ENCODE peak calls at places on chromosomes 11 and 22, in ten cellular contexts. One of them, this sample, is unnamed.

GRCh38 chr22:23127788-23128187 is 14.0 kb downstream of the RSPH14 start:
- DNase-seq in naive thymus-derived CD8-positive, alpha-beta T cell: no peak
- DNase-seq in HFFc6: no peak
- DNase-seq in GM12865: no peak
- DNase-seq in mammary epithelial cell: no peak
- DNase-seq in AML-193: no peak
- DNase-seq in EL: no peak
- DNase-seq in CD4-positive, alpha-beta T cell: no peak
- DNase-seq in RWPE1: no peak
- DNase-seq in HTR-8/SVneo: no peak
- DNase-seq in this sample: no peak

GRCh38 chr11:117989351-117990102 is 3.3 kb downstream of the IL10RA start:
- DNase-seq in naive thymus-derived CD8-positive, alpha-beta T cell: no peak
- DNase-seq in HFFc6: no peak
- DNase-seq in GM12865: no peak
- DNase-seq in mammary epithelial cell: no peak
- DNase-seq in AML-193: no peak
- DNase-seq in EL: no peak
- DNase-seq in CD4-positive, alpha-beta T cell: no peak
- DNase-seq in RWPE1: no peak
- DNase-seq in HTR-8/SVneo: no peak
- DNase-seq in this sample: no peak

GRCh38 chr22:50276143-50276542 is 6.0 kb upstream of the MAPK11 start:
- DNase-seq in naive thymus-derived CD8-positive, alpha-beta T cell: no peak
- DNase-seq in HFFc6: no peak
- DNase-seq in GM12865: peak; percentile 96
- DNase-seq in mammary epithelial cell: no peak
- DNase-seq in AML-193: peak; percentile 5
- DNase-seq in EL: no peak
- DNase-seq in CD4-positive, alpha-beta T cell: no peak
- DNase-seq in RWPE1: no peak
- DNase-seq in HTR-8/SVneo: no peak
- DNase-seq in this sample: peak; percentile 87

GRCh38 chr11:4539603-4540219 is 5.3 kb upstream of the OR52M1 start:
- DNase-seq in naive thymus-derived CD8-positive, alpha-beta T cell: peak; percentile 44
- DNase-seq in HFFc6: peak; percentile 2
- DNase-seq in GM12865: peak; percentile 32
- DNase-seq in mammary epithelial cell: peak; percentile 14
- DNase-seq in AML-193: peak; percentile 45
- DNase-seq in EL: peak; percentile 36
- DNase-seq in CD4-positive, alpha-beta T cell: peak; percentile 36
- DNase-seq in RWPE1: peak; percentile 38
- DNase-seq in HTR-8/SVneo: peak; percentile 17
- DNase-seq in this sample: no peak

GRCh38 chr11:16784097-16784496 is 45.6 kb downstream of the C11orf58 start:
- DNase-seq in naive thymus-derived CD8-positive, alpha-beta T cell: no peak
- DNase-seq in HFFc6: no peak
- DNase-seq in GM12865: no peak
- DNase-seq in mammary epithelial cell: no peak
- DNase-seq in AML-193: no peak
- DNase-seq in EL: no peak
- DNase-seq in CD4-positive, alpha-beta T cell: no peak
- DNase-seq in RWPE1: no peak
- DNase-seq in HTR-8/SVneo: no peak
- DNase-seq in this sample: no peak

GRCh38 chr11:32439488-32440210 is 4.3 kb upstream of the WT1 start:
- DNase-seq in naive thymus-derived CD8-positive, alpha-beta T cell: no peak
- DNase-seq in HFFc6: no peak
- DNase-seq in GM12865: no peak
- DNase-seq in mammary epithelial cell: no peak
- DNase-seq in AML-193: no peak
- DNase-seq in EL: no peak
- DNase-seq in CD4-positive, alpha-beta T cell: no peak
- DNase-seq in RWPE1: no peak
- DNase-seq in HTR-8/SVneo: no peak
- DNase-seq in this sample: no peak

GRCh38 chr11:11045156-11045670 is 187.4 kb upstream of the ZBED5 start:
- DNase-seq in naive thymus-derived CD8-positive, alpha-beta T cell: no peak
- DNase-seq in HFFc6: no peak
- DNase-seq in GM12865: no peak
- DNase-seq in mammary epithelial cell: no peak
- DNase-seq in AML-193: no peak
- DNase-seq in EL: no peak
- DNase-seq in CD4-positive, alpha-beta T cell: no peak
- DNase-seq in RWPE1: no peak
- DNase-seq in HTR-8/SVneo: no peak
- DNase-seq in this sample: no peak

GRCh38 chr11:37105456-37105855 is 507.4 kb upstream of the RAG2 start:
- DNase-seq in naive thymus-derived CD8-positive, alpha-beta T cell: no peak
- DNase-seq in HFFc6: no peak
- DNase-seq in GM12865: no peak
- DNase-seq in mammary epithelial cell: no peak
- DNase-seq in AML-193: no peak
- DNase-seq in EL: no peak
- DNase-seq in CD4-positive, alpha-beta T cell: no peak
- DNase-seq in RWPE1: no peak
- DNase-seq in HTR-8/SVneo: no peak
- DNase-seq in this sample: no peak

GRCh38 chr11:65423516-65424199 is 1.1 kb downstream of the NEAT1 start:
- DNase-seq in naive thymus-derived CD8-positive, alpha-beta T cell: peak; percentile 47
- DNase-seq in HFFc6: peak; percentile 37
- DNase-seq in GM12865: peak; percentile 38
- DNase-seq in mammary epithelial cell: peak; percentile 25
- DNase-seq in AML-193: peak; percentile 32
- DNase-seq in EL: peak; percentile 45
- DNase-seq in CD4-positive, alpha-beta T cell: peak; percentile 45
- DNase-seq in RWPE1: no peak
- DNase-seq in HTR-8/SVneo: no peak
- DNase-seq in this sample: no peak

GRCh38 chr11:3056296-3057068 is 741 bp downstream of the CARS1 start:
- DNase-seq in naive thymus-derived CD8-positive, alpha-beta T cell: peak; percentile 18
- DNase-seq in HFFc6: no peak
- DNase-seq in GM12865: peak; percentile 30
- DNase-seq in mammary epithelial cell: peak; percentile 16
- DNase-seq in AML-193: no peak
- DNase-seq in EL: no peak
- DNase-seq in CD4-positive, alpha-beta T cell: peak; percentile 14
- DNase-seq in RWPE1: no peak
- DNase-seq in HTR-8/SVneo: no peak
- DNase-seq in this sample: no peak

GRCh38 chr22:50599816-50600454 is 658 bp upstream of the MAPK8IP2 start:
- DNase-seq in naive thymus-derived CD8-positive, alpha-beta T cell: peak; percentile 72
- DNase-seq in HFFc6: no peak
- DNase-seq in GM12865: peak; percentile 24
- DNase-seq in mammary epithelial cell: peak; percentile 8
- DNase-seq in AML-193: no peak
- DNase-seq in EL: no peak
- DNase-seq in CD4-positive, alpha-beta T cell: peak; percentile 51
- DNase-seq in RWPE1: peak; percentile 56
- DNase-seq in HTR-8/SVneo: peak; percentile 67
- DNase-seq in this sample: no peak

GRCh38 chr11:120773501-120774031 is 250.3 kb upstream of the TBCEL start:
- DNase-seq in naive thymus-derived CD8-positive, alpha-beta T cell: no peak
- DNase-seq in HFFc6: no peak
- DNase-seq in GM12865: peak; percentile 84
- DNase-seq in mammary epithelial cell: no peak
- DNase-seq in AML-193: no peak
- DNase-seq in EL: no peak
- DNase-seq in CD4-positive, alpha-beta T cell: no peak
- DNase-seq in RWPE1: no peak
- DNase-seq in HTR-8/SVneo: no peak
- DNase-seq in this sample: no peak

GRCh38 chr11:61347916-61348461 is 13.7 kb downstream of the CYB561A3 start:
- DNase-seq in naive thymus-derived CD8-positive, alpha-beta T cell: no peak
- DNase-seq in HFFc6: no peak
- DNase-seq in GM12865: no peak
- DNase-seq in mammary epithelial cell: no peak
- DNase-seq in AML-193: peak; percentile 51
- DNase-seq in EL: peak; percentile 42
- DNase-seq in CD4-positive, alpha-beta T cell: no peak
- DNase-seq in RWPE1: no peak
- DNase-seq in HTR-8/SVneo: no peak
- DNase-seq in this sample: no peak

GRCh38 chr11:134271978-134272377 is 4.2 kb upstream of the GLB1L3 start:
- DNase-seq in naive thymus-derived CD8-positive, alpha-beta T cell: no peak
- DNase-seq in HFFc6: no peak
- DNase-seq in GM12865: no peak
- DNase-seq in mammary epithelial cell: no peak
- DNase-seq in AML-193: no peak
- DNase-seq in EL: no peak
- DNase-seq in CD4-positive, alpha-beta T cell: no peak
- DNase-seq in RWPE1: no peak
- DNase-seq in HTR-8/SVneo: no peak
- DNase-seq in this sample: no peak

GRCh38 chr11:87879118-87879517 is 296.1 kb downstream of the RAB38 start:
- DNase-seq in naive thymus-derived CD8-positive, alpha-beta T cell: no peak
- DNase-seq in HFFc6: no peak
- DNase-seq in GM12865: no peak
- DNase-seq in mammary epithelial cell: no peak
- DNase-seq in AML-193: no peak
- DNase-seq in EL: peak; percentile 78
- DNase-seq in CD4-positive, alpha-beta T cell: no peak
- DNase-seq in RWPE1: no peak
- DNase-seq in HTR-8/SVneo: no peak
- DNase-seq in this sample: no peak

GRCh38 chr11:2287102-2287501 is 14.6 kb downstream of the C11orf21 start:
- DNase-seq in naive thymus-derived CD8-positive, alpha-beta T cell: no peak
- DNase-seq in HFFc6: no peak
- DNase-seq in GM12865: no peak
- DNase-seq in mammary epithelial cell: no peak
- DNase-seq in AML-193: peak; percentile 33
- DNase-seq in EL: no peak
- DNase-seq in CD4-positive, alpha-beta T cell: no peak
- DNase-seq in RWPE1: no peak
- DNase-seq in HTR-8/SVneo: no peak
- DNase-seq in this sample: no peak

GRCh38 chr11:119521551-119521950 is 98.6 kb upstream of the THY1 start:
- DNase-seq in naive thymus-derived CD8-positive, alpha-beta T cell: no peak
- DNase-seq in HFFc6: no peak
- DNase-seq in GM12865: no peak
- DNase-seq in mammary epithelial cell: no peak
- DNase-seq in AML-193: no peak
- DNase-seq in EL: no peak
- DNase-seq in CD4-positive, alpha-beta T cell: no peak
- DNase-seq in RWPE1: no peak
- DNase-seq in HTR-8/SVneo: no peak
- DNase-seq in this sample: no peak

GRCh38 chr11:11416502-11416901 is 63.5 kb upstream of the CSNK2A3 start:
- DNase-seq in naive thymus-derived CD8-positive, alpha-beta T cell: no peak
- DNase-seq in HFFc6: peak; percentile 32
- DNase-seq in GM12865: no peak
- DNase-seq in mammary epithelial cell: peak; percentile 62
- DNase-seq in AML-193: peak; percentile 65
- DNase-seq in EL: peak; percentile 67
- DNase-seq in CD4-positive, alpha-beta T cell: no peak
- DNase-seq in RWPE1: no peak
- DNase-seq in HTR-8/SVneo: no peak
- DNase-seq in this sample: no peak

GRCh38 chr11:66151273-66151672 is 81.2 kb downstream of the PACS1 start:
- DNase-seq in naive thymus-derived CD8-positive, alpha-beta T cell: no peak
- DNase-seq in HFFc6: no peak
- DNase-seq in GM12865: no peak
- DNase-seq in mammary epithelial cell: no peak
- DNase-seq in AML-193: no peak
- DNase-seq in EL: no peak
- DNase-seq in CD4-positive, alpha-beta T cell: no peak
- DNase-seq in RWPE1: no peak
- DNase-seq in HTR-8/SVneo: no peak
- DNase-seq in this sample: no peak

GRCh38 chr11:133681901-133682300 is 149.6 kb upstream of the OPCML start:
- DNase-seq in naive thymus-derived CD8-positive, alpha-beta T cell: no peak
- DNase-seq in HFFc6: no peak
- DNase-seq in GM12865: no peak
- DNase-seq in mammary epithelial cell: no peak
- DNase-seq in AML-193: no peak
- DNase-seq in EL: no peak
- DNase-seq in CD4-positive, alpha-beta T cell: no peak
- DNase-seq in RWPE1: no peak
- DNase-seq in HTR-8/SVneo: no peak
- DNase-seq in this sample: no peak

GRCh38 chr22:36921309-36922096 is 8.1 kb downstream of the CSF2RB start:
- DNase-seq in naive thymus-derived CD8-positive, alpha-beta T cell: no peak
- DNase-seq in HFFc6: no peak
- DNase-seq in GM12865: peak; percentile 79
- DNase-seq in mammary epithelial cell: no peak
- DNase-seq in AML-193: peak; percentile 62
- DNase-seq in EL: no peak
- DNase-seq in CD4-positive, alpha-beta T cell: no peak
- DNase-seq in RWPE1: no peak
- DNase-seq in HTR-8/SVneo: no peak
- DNase-seq in this sample: no peak

GRCh38 chr11:15970506-15971214 is 385.7 kb downstream of the SOX6 start:
- DNase-seq in naive thymus-derived CD8-positive, alpha-beta T cell: no peak
- DNase-seq in HFFc6: no peak
- DNase-seq in GM12865: no peak
- DNase-seq in mammary epithelial cell: peak; percentile 29
- DNase-seq in AML-193: no peak
- DNase-seq in EL: no peak
- DNase-seq in CD4-positive, alpha-beta T cell: no peak
- DNase-seq in RWPE1: no peak
- DNase-seq in HTR-8/SVneo: no peak
- DNase-seq in this sample: no peak

GRCh38 chr22:44625981-44626687 is 75.9 kb upstream of the PRR5 start:
- DNase-seq in naive thymus-derived CD8-positive, alpha-beta T cell: peak; percentile 83
- DNase-seq in HFFc6: peak; percentile 39
- DNase-seq in GM12865: peak; percentile 71
- DNase-seq in mammary epithelial cell: peak; percentile 35
- DNase-seq in AML-193: peak; percentile 56
- DNase-seq in EL: peak; percentile 57
- DNase-seq in CD4-positive, alpha-beta T cell: peak; percentile 76
- DNase-seq in RWPE1: peak; percentile 55
- DNase-seq in HTR-8/SVneo: peak; percentile 71
- DNase-seq in this sample: peak; percentile 37

GRCh38 chr22:46162771-46163170 is 12.4 kb downstream of the PPARA start:
- DNase-seq in naive thymus-derived CD8-positive, alpha-beta T cell: no peak
- DNase-seq in HFFc6: no peak
- DNase-seq in GM12865: no peak
- DNase-seq in mammary epithelial cell: no peak
- DNase-seq in AML-193: no peak
- DNase-seq in EL: no peak
- DNase-seq in CD4-positive, alpha-beta T cell: no peak
- DNase-seq in RWPE1: no peak
- DNase-seq in HTR-8/SVneo: no peak
- DNase-seq in this sample: no peak

GRCh38 chr11:60991457-60991856 is 20.0 kb downstream of the CD6 start:
- DNase-seq in naive thymus-derived CD8-positive, alpha-beta T cell: no peak
- DNase-seq in HFFc6: no peak
- DNase-seq in GM12865: no peak
- DNase-seq in mammary epithelial cell: no peak
- DNase-seq in AML-193: no peak
- DNase-seq in EL: no peak
- DNase-seq in CD4-positive, alpha-beta T cell: no peak
- DNase-seq in RWPE1: no peak
- DNase-seq in HTR-8/SVneo: no peak
- DNase-seq in this sample: no peak

GRCh38 chr11:74729397-74729796 is 1.8 kb downstream of the CHRDL2 start:
- DNase-seq in naive thymus-derived CD8-positive, alpha-beta T cell: no peak
- DNase-seq in HFFc6: no peak
- DNase-seq in GM12865: no peak
- DNase-seq in mammary epithelial cell: no peak
- DNase-seq in AML-193: no peak
- DNase-seq in EL: no peak
- DNase-seq in CD4-positive, alpha-beta T cell: no peak
- DNase-seq in RWPE1: no peak
- DNase-seq in HTR-8/SVneo: no peak
- DNase-seq in this sample: no peak

GRCh38 chr22:46337870-46338269 is 2.4 kb downstream of the TRMU start:
- DNase-seq in naive thymus-derived CD8-positive, alpha-beta T cell: no peak
- DNase-seq in HFFc6: no peak
- DNase-seq in GM12865: no peak
- DNase-seq in mammary epithelial cell: no peak
- DNase-seq in AML-193: no peak
- DNase-seq in EL: no peak
- DNase-seq in CD4-positive, alpha-beta T cell: no peak
- DNase-seq in RWPE1: no peak
- DNase-seq in HTR-8/SVneo: no peak
- DNase-seq in this sample: no peak

GRCh38 chr11:132911186-132911585 is 621.1 kb downstream of the OPCML start:
- DNase-seq in naive thymus-derived CD8-positive, alpha-beta T cell: no peak
- DNase-seq in HFFc6: no peak
- DNase-seq in GM12865: no peak
- DNase-seq in mammary epithelial cell: peak; percentile 58
- DNase-seq in AML-193: no peak
- DNase-seq in EL: peak; percentile 65
- DNase-seq in CD4-positive, alpha-beta T cell: no peak
- DNase-seq in RWPE1: peak; percentile 8
- DNase-seq in HTR-8/SVneo: peak; percentile 53
- DNase-seq in this sample: no peak

This sample was measured in caudate nucleus.